ENCODE peak calls at places on chromosomes 2 and 18, in nine cellular contexts. One of them, this sample, is unnamed.

GRCh38 chr18:41594582-41594981 is 360.5 kb upstream of the PIK3C3 start:
- DNase-seq in spleen: no peak
- DNase-seq in OCI-LY7: no peak
- DNase-seq in body of pancreas: no peak
- DNase-seq in fibroblast of lung: peak
- DNase-seq in SK-N-SH: no peak
- DNase-seq in HAP-1: no peak
- DNase-seq in right atrium auricular region: no peak
- DNase-seq in thyroid gland: no peak
- DNase-seq in this sample: no peak

GRCh38 chr2:241880311-241881073 is 11.0 kb downstream of the RTP5 start:
- DNase-seq in spleen: no peak
- DNase-seq in OCI-LY7: no peak
- DNase-seq in body of pancreas: no peak
- DNase-seq in fibroblast of lung: no peak
- DNase-seq in SK-N-SH: no peak
- DNase-seq in HAP-1: no peak
- DNase-seq in right atrium auricular region: no peak
- DNase-seq in thyroid gland: no peak
- DNase-seq in this sample: no peak

GRCh38 chr2:26922638-26923466 is 47.6 kb upstream of the MAPRE3 start:
- DNase-seq in spleen: peak
- DNase-seq in OCI-LY7: peak
- DNase-seq in body of pancreas: peak
- DNase-seq in fibroblast of lung: peak
- DNase-seq in SK-N-SH: peak
- DNase-seq in HAP-1: peak
- DNase-seq in right atrium auricular region: no peak
- DNase-seq in thyroid gland: peak
- DNase-seq in this sample: peak

GRCh38 chr18:80183273-80184050 is 63.9 kb downstream of the PARD6G start:
- DNase-seq in spleen: no peak
- DNase-seq in OCI-LY7: no peak
- DNase-seq in body of pancreas: no peak
- DNase-seq in fibroblast of lung: no peak
- DNase-seq in SK-N-SH: no peak
- DNase-seq in HAP-1: no peak
- DNase-seq in right atrium auricular region: no peak
- DNase-seq in thyroid gland: peak
- DNase-seq in this sample: no peak

GRCh38 chr2:145845207-145845894 is 1325.4 kb upstream of the ZEB2 start:
- DNase-seq in spleen: no peak
- DNase-seq in OCI-LY7: peak
- DNase-seq in body of pancreas: no peak
- DNase-seq in fibroblast of lung: peak
- DNase-seq in SK-N-SH: no peak
- DNase-seq in HAP-1: no peak
- DNase-seq in right atrium auricular region: no peak
- DNase-seq in thyroid gland: no peak
- DNase-seq in this sample: no peak

GRCh38 chr2:58923869-58924268 is 682.7 kb upstream of the FANCL start:
- DNase-seq in spleen: no peak
- DNase-seq in OCI-LY7: no peak
- DNase-seq in body of pancreas: no peak
- DNase-seq in fibroblast of lung: peak
- DNase-seq in SK-N-SH: no peak
- DNase-seq in HAP-1: no peak
- DNase-seq in right atrium auricular region: no peak
- DNase-seq in thyroid gland: no peak
- DNase-seq in this sample: no peak

GRCh38 chr2:153917570-153917969 is 45.8 kb downstream of the GALNT13 start:
- DNase-seq in spleen: no peak
- DNase-seq in OCI-LY7: no peak
- DNase-seq in body of pancreas: no peak
- DNase-seq in fibroblast of lung: no peak
- DNase-seq in SK-N-SH: no peak
- DNase-seq in HAP-1: no peak
- DNase-seq in right atrium auricular region: no peak
- DNase-seq in thyroid gland: no peak
- DNase-seq in this sample: no peak

GRCh38 chr2:233435436-233436190 is 81.3 kb downstream of the DGKD start:
- DNase-seq in spleen: no peak
- DNase-seq in OCI-LY7: no peak
- DNase-seq in body of pancreas: no peak
- DNase-seq in fibroblast of lung: no peak
- DNase-seq in SK-N-SH: no peak
- DNase-seq in HAP-1: no peak
- DNase-seq in right atrium auricular region: no peak
- DNase-seq in thyroid gland: no peak
- DNase-seq in this sample: no peak

GRCh38 chr2:136801628-136802027 is 36.3 kb downstream of the THSD7B start:
- DNase-seq in spleen: no peak
- DNase-seq in OCI-LY7: no peak
- DNase-seq in body of pancreas: no peak
- DNase-seq in fibroblast of lung: no peak
- DNase-seq in SK-N-SH: no peak
- DNase-seq in HAP-1: no peak
- DNase-seq in right atrium auricular region: no peak
- DNase-seq in thyroid gland: no peak
- DNase-seq in this sample: no peak

GRCh38 chr2:45759310-45759851 is 107.9 kb downstream of the PRKCE start:
- DNase-seq in spleen: no peak
- DNase-seq in OCI-LY7: no peak
- DNase-seq in body of pancreas: no peak
- DNase-seq in fibroblast of lung: peak
- DNase-seq in SK-N-SH: peak
- DNase-seq in HAP-1: no peak
- DNase-seq in right atrium auricular region: no peak
- DNase-seq in thyroid gland: no peak
- DNase-seq in this sample: no peak

GRCh38 chr2:207142461-207142860 is 23.3 kb downstream of the KLF7 start:
- DNase-seq in spleen: no peak
- DNase-seq in OCI-LY7: no peak
- DNase-seq in body of pancreas: no peak
- DNase-seq in fibroblast of lung: no peak
- DNase-seq in SK-N-SH: no peak
- DNase-seq in HAP-1: no peak
- DNase-seq in right atrium auricular region: no peak
- DNase-seq in thyroid gland: no peak
- DNase-seq in this sample: no peak

GRCh38 chr2:150271952-150272351 is 215.5 kb downstream of the RND3 start:
- DNase-seq in spleen: no peak
- DNase-seq in OCI-LY7: no peak
- DNase-seq in body of pancreas: no peak
- DNase-seq in fibroblast of lung: peak
- DNase-seq in SK-N-SH: no peak
- DNase-seq in HAP-1: no peak
- DNase-seq in right atrium auricular region: no peak
- DNase-seq in thyroid gland: no peak
- DNase-seq in this sample: no peak

GRCh38 chr2:176178271-176178806 is 10.1 kb upstream of the HOXD1 start:
- DNase-seq in spleen: no peak
- DNase-seq in OCI-LY7: no peak
- DNase-seq in body of pancreas: no peak
- DNase-seq in fibroblast of lung: no peak
- DNase-seq in SK-N-SH: no peak
- DNase-seq in HAP-1: peak
- DNase-seq in right atrium auricular region: no peak
- DNase-seq in thyroid gland: no peak
- DNase-seq in this sample: no peak

GRCh38 chr18:59697236-59697932 is at the start of gene CCBE1:
- DNase-seq in spleen: no peak
- DNase-seq in OCI-LY7: no peak
- DNase-seq in body of pancreas: peak
- DNase-seq in fibroblast of lung: peak
- DNase-seq in SK-N-SH: peak
- DNase-seq in HAP-1: peak
- DNase-seq in right atrium auricular region: peak
- DNase-seq in thyroid gland: peak
- DNase-seq in this sample: peak

GRCh38 chr2:157838442-157839161 is 37.5 kb downstream of the ACVR1 start:
- DNase-seq in spleen: no peak
- DNase-seq in OCI-LY7: no peak
- DNase-seq in body of pancreas: peak
- DNase-seq in fibroblast of lung: peak
- DNase-seq in SK-N-SH: peak
- DNase-seq in HAP-1: no peak
- DNase-seq in right atrium auricular region: peak
- DNase-seq in thyroid gland: peak
- DNase-seq in this sample: peak

GRCh38 chr2:240932724-240933047 is 26.6 kb downstream of the CROCC2 start:
- DNase-seq in spleen: peak
- DNase-seq in OCI-LY7: no peak
- DNase-seq in body of pancreas: no peak
- DNase-seq in fibroblast of lung: no peak
- DNase-seq in SK-N-SH: no peak
- DNase-seq in HAP-1: peak
- DNase-seq in right atrium auricular region: no peak
- DNase-seq in thyroid gland: no peak
- DNase-seq in this sample: no peak

GRCh38 chr2:60735496-60736250 is 20.4 kb upstream of the PAPOLG start:
- DNase-seq in spleen: peak
- DNase-seq in OCI-LY7: no peak
- DNase-seq in body of pancreas: no peak
- DNase-seq in fibroblast of lung: no peak
- DNase-seq in SK-N-SH: peak
- DNase-seq in HAP-1: peak
- DNase-seq in right atrium auricular region: no peak
- DNase-seq in thyroid gland: peak
- DNase-seq in this sample: no peak

GRCh38 chr2:189142893-189143759 is 36.4 kb downstream of the COL5A2 start:
- DNase-seq in spleen: no peak
- DNase-seq in OCI-LY7: peak
- DNase-seq in body of pancreas: peak
- DNase-seq in fibroblast of lung: peak
- DNase-seq in SK-N-SH: no peak
- DNase-seq in HAP-1: peak
- DNase-seq in right atrium auricular region: no peak
- DNase-seq in thyroid gland: peak
- DNase-seq in this sample: peak

GRCh38 chr2:128369126-128369555 is 50.5 kb upstream of the HS6ST1 start:
- DNase-seq in spleen: peak
- DNase-seq in OCI-LY7: no peak
- DNase-seq in body of pancreas: no peak
- DNase-seq in fibroblast of lung: peak
- DNase-seq in SK-N-SH: no peak
- DNase-seq in HAP-1: peak
- DNase-seq in right atrium auricular region: no peak
- DNase-seq in thyroid gland: no peak
- DNase-seq in this sample: no peak

GRCh38 chr2:171069286-171069956 is 91.3 kb downstream of the TLK1 start:
- DNase-seq in spleen: no peak
- DNase-seq in OCI-LY7: no peak
- DNase-seq in body of pancreas: no peak
- DNase-seq in fibroblast of lung: no peak
- DNase-seq in SK-N-SH: no peak
- DNase-seq in HAP-1: no peak
- DNase-seq in right atrium auricular region: no peak
- DNase-seq in thyroid gland: no peak
- DNase-seq in this sample: no peak

GRCh38 chr2:12856934-12857660 is 140.4 kb downstream of the TRIB2 start:
- DNase-seq in spleen: no peak
- DNase-seq in OCI-LY7: no peak
- DNase-seq in body of pancreas: no peak
- DNase-seq in fibroblast of lung: peak
- DNase-seq in SK-N-SH: no peak
- DNase-seq in HAP-1: no peak
- DNase-seq in right atrium auricular region: no peak
- DNase-seq in thyroid gland: no peak
- DNase-seq in this sample: peak
- H3K4me3 ChIP-seq in spleen: no peak
- H3K4me3 ChIP-seq in OCI-LY7: no peak
- H3K4me3 ChIP-seq in body of pancreas: no peak
- H3K4me3 ChIP-seq in fibroblast of lung: no peak
- H3K4me3 ChIP-seq in SK-N-SH: no peak
- H3K4me3 ChIP-seq in HAP-1: no peak
- H3K4me3 ChIP-seq in right atrium auricular region: no peak
- H3K4me3 ChIP-seq in thyroid gland: no peak
- H3K4me3 ChIP-seq in this sample: peak

DNA sequence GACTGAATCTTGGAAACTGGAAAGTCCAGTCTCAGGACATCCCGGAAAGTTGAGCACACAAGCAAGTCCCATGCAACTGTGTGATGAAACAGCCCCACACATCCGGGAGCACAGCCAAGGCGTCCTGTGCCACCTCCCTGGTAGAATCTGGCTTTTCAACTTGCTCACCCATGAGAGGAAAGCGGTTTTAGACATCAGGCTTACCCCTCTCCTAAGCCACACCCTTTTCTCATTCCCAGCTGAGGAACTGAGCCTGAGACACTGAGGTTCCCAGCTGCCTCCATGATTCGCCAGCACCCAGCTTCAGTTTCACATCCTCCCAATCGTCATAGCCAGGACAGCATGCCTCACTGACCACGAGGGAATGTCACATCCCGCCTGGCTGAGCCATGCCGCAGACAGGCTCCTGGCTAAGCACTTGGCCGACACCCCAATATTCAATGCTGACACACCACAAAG is 60.3 kb downstream of the STEAP3 start:
- DNase-seq in spleen: no peak
- DNase-seq in OCI-LY7: no peak
- DNase-seq in body of pancreas: no peak
- DNase-seq in fibroblast of lung: peak
- DNase-seq in SK-N-SH: no peak
- DNase-seq in HAP-1: no peak
- DNase-seq in right atrium auricular region: peak
- DNase-seq in thyroid gland: peak
- DNase-seq in this sample: no peak
- H3K4me3 ChIP-seq in spleen: no peak
- H3K4me3 ChIP-seq in OCI-LY7: no peak
- H3K4me3 ChIP-seq in body of pancreas: no peak
- H3K4me3 ChIP-seq in fibroblast of lung: no peak
- H3K4me3 ChIP-seq in SK-N-SH: no peak
- H3K4me3 ChIP-seq in HAP-1: no peak
- H3K4me3 ChIP-seq in right atrium auricular region: no peak
- H3K4me3 ChIP-seq in thyroid gland: no peak
- H3K4me3 ChIP-seq in this sample: no peak

DNA sequence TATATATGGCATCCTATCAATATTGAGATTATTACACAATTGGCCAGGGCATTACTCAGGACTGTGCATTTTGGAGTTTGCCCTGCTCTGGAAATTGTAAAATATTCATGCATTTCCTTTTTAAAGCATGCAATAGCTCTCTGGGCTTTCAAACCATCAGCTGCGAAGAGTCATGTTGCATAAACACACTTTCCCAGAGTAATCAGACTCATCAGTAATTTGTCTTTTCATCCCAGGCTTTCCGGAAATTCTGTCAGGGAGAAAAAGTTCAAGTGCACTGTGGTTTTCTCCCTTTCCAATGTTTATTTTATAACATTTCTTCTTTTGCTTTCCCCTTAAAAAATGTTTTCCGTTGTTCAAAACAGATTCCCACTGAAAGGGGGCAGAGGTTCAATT is 38.9 kb upstream of the FHL2 start:
- DNase-seq in spleen: no peak
- DNase-seq in OCI-LY7: no peak
- DNase-seq in body of pancreas: no peak
- DNase-seq in fibroblast of lung: peak
- DNase-seq in SK-N-SH: peak
- DNase-seq in HAP-1: no peak
- DNase-seq in right atrium auricular region: no peak
- DNase-seq in thyroid gland: no peak
- DNase-seq in this sample: no peak
- H3K4me3 ChIP-seq in spleen: no peak
- H3K4me3 ChIP-seq in OCI-LY7: no peak
- H3K4me3 ChIP-seq in body of pancreas: no peak
- H3K4me3 ChIP-seq in fibroblast of lung: no peak
- H3K4me3 ChIP-seq in SK-N-SH: no peak
- H3K4me3 ChIP-seq in HAP-1: no peak
- H3K4me3 ChIP-seq in right atrium auricular region: peak
- H3K4me3 ChIP-seq in thyroid gland: no peak
- H3K4me3 ChIP-seq in this sample: no peak

GRCh38 chr2:218881744-218882462 is 1.3 kb downstream of the WNT10A start:
- DNase-seq in spleen: peak
- DNase-seq in OCI-LY7: no peak
- DNase-seq in body of pancreas: no peak
- DNase-seq in fibroblast of lung: no peak
- DNase-seq in SK-N-SH: peak
- DNase-seq in HAP-1: no peak
- DNase-seq in right atrium auricular region: no peak
- DNase-seq in thyroid gland: no peak
- DNase-seq in this sample: no peak
- H3K4me3 ChIP-seq in spleen: peak
- H3K4me3 ChIP-seq in OCI-LY7: peak
- H3K4me3 ChIP-seq in body of pancreas: no peak
- H3K4me3 ChIP-seq in fibroblast of lung: no peak
- H3K4me3 ChIP-seq in SK-N-SH: no peak
- H3K4me3 ChIP-seq in HAP-1: no peak
- H3K4me3 ChIP-seq in right atrium auricular region: no peak
- H3K4me3 ChIP-seq in thyroid gland: no peak
- H3K4me3 ChIP-seq in this sample: no peak